ENCODE peak calls at places on chromosomes 3 and 15, in seven cellular contexts. N is trophoblast cell, I is H9, J is mesenchymal stem cell, R is mesendoderm, C is H1, A is neuronal stem cell. W is an unnamed sample.

GRCh38 chr3:52841211-52841980 is 6.6 kb upstream of the MUSTN1 start:
- DNase-seq in C (no peak), A (no peak), N (peak; percentile 60), I (no peak), J (no peak), R (no peak), W (peak; percentile 31)

GRCh38 chr15:25838191-25838870 is 24.8 kb downstream of the ATP10A start:
- DNase-seq in N (no peak), I (no peak), J (no peak), A (no peak), C (no peak), R (no peak), W (no peak)

GRCh38 chr3:69164296-69164695 is 41.9 kb upstream of the LMOD3 start:
- DNase-seq in C (no peak), J (no peak), R (no peak), I (no peak), A (no peak), N (peak; percentile 87), W (no peak)

GRCh38 chr3:98553751-98554150 is 22.0 kb downstream of the GPR15 start:
- DNase-seq in N (no peak), C (no peak), J (no peak), A (no peak), R (no peak), I (no peak), W (no peak)

GRCh38 chr3:66401578-66402382 is 99.0 kb downstream of the LRIG1 start:
- DNase-seq in I (no peak), A (no peak), R (no peak), J (no peak), C (no peak), N (no peak), W (no peak)

GRCh38 chr3:196144383-196145105 is 62.7 kb upstream of the TFRC start:
- DNase-seq in R (no peak), I (no peak), C (no peak), N (peak; percentile 71), A (no peak), J (peak; percentile 71), W (peak; percentile 88)

GRCh38 chr3:38834110-38834509 is 18.1 kb upstream of the SCN10A start:
- DNase-seq in C (peak; percentile 60), R (peak; percentile 81), N (peak; percentile 3), A (no peak), J (peak; percentile 81), I (peak; percentile 83), W (peak; percentile 81)

GRCh38 chr15:87354661-87355410 is 901.7 kb downstream of the NTRK3 start:
- DNase-seq in R (no peak), N (no peak), I (no peak), A (no peak), J (no peak), C (no peak), W (peak; percentile 82)

GRCh38 chr3:157871248-157871647 is 235.0 kb downstream of the SHOX2 start:
- DNase-seq in N (no peak), J (no peak), R (no peak), A (no peak), I (no peak), C (no peak), W (no peak)

GRCh38 chr15:101049282-101049681 is 130.1 kb downstream of the LRRK1 start:
- DNase-seq in J (no peak), R (no peak), I (peak; percentile 25), N (no peak), C (peak; percentile 40), A (no peak), W (no peak)

GRCh38 chr3:39531066-39531465 is 63.6 kb downstream of the MOBP start:
- DNase-seq in R (no peak), N (no peak), A (no peak), J (no peak), I (no peak), C (no peak), W (no peak)

GRCh38 chr15:74399511-74400312 is 32.3 kb upstream of the CYP11A1 start:
- DNase-seq in N (peak; percentile 59), R (no peak), I (no peak), J (peak; percentile 33), C (no peak), A (no peak), W (peak; percentile 89)

GRCh38 chr3:114645392-114645791 is 351.6 kb downstream of the TIGIT start:
- DNase-seq in C (no peak), A (no peak), R (no peak), J (no peak), I (no peak), N (no peak), W (peak; percentile 58)

GRCh38 chr3:137724240-137724639 is 39.9 kb upstream of the SOX14 start:
- DNase-seq in C (no peak), I (no peak), A (no peak), R (no peak), J (no peak), N (no peak), W (no peak)

GRCh38 chr3:89740029-89740880 is 632.8 kb downstream of the EPHA3 start:
- DNase-seq in R (no peak), A (no peak), J (no peak), C (no peak), N (no peak), I (no peak), W (no peak)

GRCh38 chr3:11331101-11331500 is 58.9 kb downstream of the ATG7 start:
- DNase-seq in A (no peak), J (no peak), R (no peak), I (no peak), C (no peak), N (no peak), W (peak; percentile 59)

GRCh38 chr15:76340198-76340801 is 3.7 kb downstream of the ISL2 start:
- DNase-seq in A (peak; percentile 71), R (peak; percentile 44), C (peak; percentile 68), I (peak; percentile 47), N (peak; percentile 25), J (peak; percentile 73), W (no peak)

GRCh38 chr3:166351461-166351860 is 514.2 kb upstream of the BCHE start:
- DNase-seq in N (no peak), R (no peak), C (no peak), J (no peak), A (no peak), I (no peak), W (no peak)

GRCh38 chr15:33089878-33090757 is 104.4 kb downstream of the FMN1 start:
- DNase-seq in R (no peak), N (no peak), J (peak; percentile 90), A (no peak), I (no peak), C (no peak), W (peak; percentile 94)

DNA sequence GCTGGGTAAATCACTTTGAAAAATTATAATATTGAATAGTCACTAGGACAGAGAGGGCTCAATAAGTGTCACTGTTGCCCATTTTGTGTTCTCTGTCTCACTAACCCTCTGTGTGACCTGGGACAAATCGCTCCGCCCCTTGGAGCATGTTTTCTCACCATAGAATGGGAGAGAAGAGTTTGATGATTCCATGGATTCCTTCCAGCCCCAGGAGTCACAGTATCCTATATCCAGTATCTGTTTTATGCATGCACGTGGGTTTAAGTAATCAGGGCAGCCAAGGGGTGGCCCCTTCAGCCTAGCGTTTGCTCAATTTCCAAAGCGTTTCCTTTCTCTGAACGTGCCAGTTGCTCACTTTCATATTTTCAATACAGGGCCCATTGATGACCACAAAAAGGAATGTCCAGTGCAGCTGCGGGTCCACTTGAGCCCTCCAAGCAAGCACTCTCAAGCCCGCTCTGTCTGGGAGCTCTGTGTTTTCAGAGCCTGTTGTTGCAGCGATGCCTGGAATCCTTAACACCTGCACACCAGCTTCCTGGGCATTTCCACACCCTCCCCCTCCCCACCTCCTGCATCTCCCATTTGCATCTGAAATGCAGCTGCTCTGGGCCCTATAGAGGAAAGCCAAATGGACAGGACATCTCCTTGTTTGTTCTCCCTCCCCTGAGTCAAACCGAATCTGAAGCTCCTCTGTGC is 164.4 kb upstream of the LPP start:
- DNase-seq in C (peak; percentile 60), R (peak; percentile 79), A (peak; percentile 67), J (peak; percentile 33), N (peak; percentile 87), I (peak; percentile 92), W (no peak)
- H2AK5ac ChIP-seq in C (no peak overlapping the region), R (no peak overlapping the region), A (no peak overlapping the region), J (no peak overlapping the region), N (no peak overlapping the region), I (no peak overlapping the region), W (no peak overlapping the region)

GRCh38 chr3:34352932-34353331 is 554.5 kb downstream of the PDCD6IP start:
- DNase-seq in C (no peak), I (no peak), N (no peak), A (no peak), J (no peak), R (no peak), W (no peak)

GRCh38 chr3:34346656-34347055 is 548.2 kb downstream of the PDCD6IP start:
- DNase-seq in R (no peak), C (no peak), I (no peak), A (no peak), J (no peak), N (no peak), W (no peak)

GRCh38 chr3:34357461-34357860 is 559.0 kb downstream of the PDCD6IP start:
- DNase-seq in J (no peak), I (no peak), N (peak; percentile 41), A (no peak), C (no peak), R (no peak), W (no peak)

DNA sequence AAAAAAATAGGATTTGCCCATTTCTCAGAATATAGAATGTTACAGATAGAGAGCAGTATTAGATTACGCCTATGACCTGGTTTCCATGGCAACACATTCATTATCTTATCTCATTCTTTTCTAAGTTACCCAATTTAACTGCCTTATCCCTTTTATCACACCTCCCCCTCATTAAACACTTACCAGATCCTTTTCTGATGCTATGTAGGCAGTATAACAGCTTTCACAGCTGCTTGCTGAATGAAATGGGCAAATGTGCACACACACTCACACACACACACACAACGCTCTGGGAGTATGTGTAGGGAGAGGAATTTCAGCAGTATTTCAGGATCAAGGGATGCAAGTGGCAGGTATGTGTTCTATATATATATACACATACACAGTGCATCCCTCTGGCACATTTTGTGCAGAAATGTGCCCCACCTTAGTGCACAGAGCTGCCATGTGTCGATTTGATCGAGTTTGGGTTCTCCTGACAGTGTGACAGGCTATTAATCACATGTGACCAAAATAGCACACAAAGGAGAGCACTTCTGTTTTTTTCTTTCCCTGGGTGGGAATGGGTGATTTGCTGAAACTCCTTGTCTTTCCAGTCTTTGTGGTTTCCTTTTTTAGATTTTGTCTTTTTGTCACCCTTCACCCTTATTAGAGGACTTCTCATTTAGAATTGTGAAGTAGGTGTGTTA is 553.6 kb downstream of the PDCD6IP start:
- DNase-seq in I (no peak), J (no peak), N (peak; percentile 34), C (no peak), R (peak; percentile 86), A (no peak), W (no peak)
- H2AK5ac ChIP-seq in I (no peak overlapping the region), J (no peak overlapping the region), N (no peak overlapping the region), C (no peak overlapping the region), R (no peak overlapping the region), A (no peak overlapping the region), W (no peak overlapping the region)

GRCh38 chr15:59321000-59321689 is 51.5 kb downstream of the MYO1E start:
- DNase-seq in A (no peak), J (no peak), N (no peak), C (no peak), R (no peak), I (no peak), W (no peak)
- H2AK5ac ChIP-seq in A (no peak overlapping the region), J (no peak overlapping the region), N (no peak overlapping the region), C (no peak overlapping the region), R (no peak overlapping the region), I (no peak overlapping the region), W (no peak overlapping the region)

DNA sequence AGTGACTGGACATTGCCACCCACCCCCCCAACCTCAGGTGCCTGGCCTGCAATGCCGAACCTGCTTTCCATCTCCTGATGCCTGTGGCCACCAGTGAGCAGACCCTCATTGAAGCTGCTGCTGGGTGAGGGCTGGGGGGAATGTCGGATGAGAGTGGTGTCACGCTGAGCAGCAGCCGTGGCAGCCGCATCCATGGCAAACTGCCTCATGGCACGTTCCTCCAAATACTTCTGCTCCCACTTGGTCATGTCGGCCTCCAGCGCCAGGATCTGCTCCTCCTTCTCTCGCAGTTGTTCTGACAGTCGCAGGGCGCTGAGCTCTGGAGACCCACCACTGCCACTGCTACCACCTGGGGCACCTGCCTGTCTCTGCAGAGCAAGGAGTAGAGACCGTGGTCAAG is 14.2 kb downstream of the AMOTL2 start:
- DNase-seq in A (no peak), I (no peak), J (no peak), N (no peak), C (no peak), R (no peak), W (no peak)
- H2AK5ac ChIP-seq in A (no peak overlapping the region), I (no peak overlapping the region), J (peak overlapping the region; percentile 49), N (no peak overlapping the region), C (peak overlapping the region; percentile 68), R (no peak overlapping the region), W (peak overlapping the region; percentile 44)

W was measured in IMR-90.